ENCODE peak calls at places on chromosome 1, in six cellular contexts. One of them, this sample, is unnamed.

GRCh38 chr1:23930861-23931471 is 17.8 kb upstream of the CNR2 start:
- DNase-seq in ascending aorta: no peak
- DNase-seq in CD4-positive, alpha-beta T cell: no peak
- DNase-seq in effector memory CD4-positive, alpha-beta T cell: no peak
- DNase-seq in uterus: no peak
- DNase-seq in lung: peak; percentile 44
- DNase-seq in this sample: peak; percentile 50

GRCh38 chr1:162779043-162779442 is 11.5 kb upstream of the HSD17B7 start:
- DNase-seq in effector memory CD4-positive, alpha-beta T cell: no peak
- DNase-seq in uterus: no peak
- DNase-seq in ascending aorta: no peak
- DNase-seq in CD4-positive, alpha-beta T cell: no peak
- DNase-seq in lung: no peak
- DNase-seq in this sample: no peak

GRCh38 chr1:1058921-1059493 is 15.1 kb downstream of the RNF223 start:
- DNase-seq in CD4-positive, alpha-beta T cell: peak; percentile 26
- DNase-seq in lung: no peak
- DNase-seq in ascending aorta: no peak
- DNase-seq in effector memory CD4-positive, alpha-beta T cell: no peak
- DNase-seq in uterus: no peak
- DNase-seq in this sample: no peak

GRCh38 chr1:29542476-29543015 is 306.2 kb downstream of the PTPRU start:
- DNase-seq in uterus: no peak
- DNase-seq in lung: no peak
- DNase-seq in effector memory CD4-positive, alpha-beta T cell: no peak
- DNase-seq in CD4-positive, alpha-beta T cell: no peak
- DNase-seq in ascending aorta: no peak
- DNase-seq in this sample: peak; percentile 25

GRCh38 chr1:86972262-86972661 is 57.8 kb downstream of the HS2ST1 start:
- DNase-seq in uterus: no peak
- DNase-seq in CD4-positive, alpha-beta T cell: no peak
- DNase-seq in ascending aorta: no peak
- DNase-seq in effector memory CD4-positive, alpha-beta T cell: no peak
- DNase-seq in lung: no peak
- DNase-seq in this sample: no peak

GRCh38 chr1:151512326-151512725 is 1.1 kb downstream of the CGN start:
- DNase-seq in CD4-positive, alpha-beta T cell: no peak
- DNase-seq in uterus: no peak
- DNase-seq in effector memory CD4-positive, alpha-beta T cell: no peak
- DNase-seq in ascending aorta: no peak
- DNase-seq in lung: no peak
- DNase-seq in this sample: no peak

GRCh38 chr1:203306970-203307541 is 1.7 kb downstream of the BTG2 start:
- DNase-seq in effector memory CD4-positive, alpha-beta T cell: no peak
- DNase-seq in lung: no peak
- DNase-seq in uterus: no peak
- DNase-seq in ascending aorta: no peak
- DNase-seq in CD4-positive, alpha-beta T cell: peak; percentile 41
- DNase-seq in this sample: no peak

GRCh38 chr1:85315789-85316188 is 39.4 kb upstream of the BCL10 start:
- DNase-seq in effector memory CD4-positive, alpha-beta T cell: no peak
- DNase-seq in CD4-positive, alpha-beta T cell: no peak
- DNase-seq in uterus: no peak
- DNase-seq in ascending aorta: no peak
- DNase-seq in lung: no peak
- DNase-seq in this sample: peak; percentile 30

GRCh38 chr1:231827337-231828105 is 200.9 kb downstream of the DISC1 start:
- DNase-seq in effector memory CD4-positive, alpha-beta T cell: no peak
- DNase-seq in ascending aorta: no peak
- DNase-seq in CD4-positive, alpha-beta T cell: no peak
- DNase-seq in uterus: no peak
- DNase-seq in lung: no peak
- DNase-seq in this sample: no peak

GRCh38 chr1:52346653-52347052 is 19.4 kb downstream of the CC2D1B start:
- DNase-seq in lung: no peak
- DNase-seq in uterus: no peak
- DNase-seq in ascending aorta: no peak
- DNase-seq in effector memory CD4-positive, alpha-beta T cell: no peak
- DNase-seq in CD4-positive, alpha-beta T cell: no peak
- DNase-seq in this sample: no peak

GRCh38 chr1:107076846-107077245 is 20.4 kb downstream of the PRMT6 start:
- DNase-seq in uterus: no peak
- DNase-seq in ascending aorta: no peak
- DNase-seq in CD4-positive, alpha-beta T cell: no peak
- DNase-seq in effector memory CD4-positive, alpha-beta T cell: no peak
- DNase-seq in lung: no peak
- DNase-seq in this sample: no peak

GRCh38 chr1:8020032-8020431 is 6.1 kb downstream of the ERRFI1 start:
- DNase-seq in uterus: no peak
- DNase-seq in lung: no peak
- DNase-seq in effector memory CD4-positive, alpha-beta T cell: no peak
- DNase-seq in ascending aorta: no peak
- DNase-seq in CD4-positive, alpha-beta T cell: no peak
- DNase-seq in this sample: peak; percentile 48

GRCh38 chr1:173149887-173150286 is 57.2 kb downstream of the TNFSF4 start:
- DNase-seq in ascending aorta: no peak
- DNase-seq in effector memory CD4-positive, alpha-beta T cell: no peak
- DNase-seq in uterus: no peak
- DNase-seq in lung: peak; percentile 62
- DNase-seq in CD4-positive, alpha-beta T cell: no peak
- DNase-seq in this sample: no peak

GRCh38 chr1:12604986-12605385 is 13.0 kb downstream of the DHRS3 start:
- DNase-seq in lung: no peak
- DNase-seq in uterus: no peak
- DNase-seq in ascending aorta: no peak
- DNase-seq in effector memory CD4-positive, alpha-beta T cell: no peak
- DNase-seq in CD4-positive, alpha-beta T cell: no peak
- DNase-seq in this sample: no peak

GRCh38 chr1:6790146-6790545 is 4.9 kb downstream of the CAMTA1 start:
- DNase-seq in ascending aorta: no peak
- DNase-seq in lung: no peak
- DNase-seq in effector memory CD4-positive, alpha-beta T cell: no peak
- DNase-seq in CD4-positive, alpha-beta T cell: no peak
- DNase-seq in uterus: no peak
- DNase-seq in this sample: no peak

GRCh38 chr1:41368801-41369200 is 7.6 kb downstream of the FOXO6 start:
- DNase-seq in effector memory CD4-positive, alpha-beta T cell: no peak
- DNase-seq in ascending aorta: no peak
- DNase-seq in uterus: no peak
- DNase-seq in CD4-positive, alpha-beta T cell: no peak
- DNase-seq in lung: no peak
- DNase-seq in this sample: no peak

GRCh38 chr1:215891673-215892072 is 324.6 kb downstream of the KCTD3 start:
- DNase-seq in lung: no peak
- DNase-seq in uterus: no peak
- DNase-seq in effector memory CD4-positive, alpha-beta T cell: no peak
- DNase-seq in ascending aorta: no peak
- DNase-seq in CD4-positive, alpha-beta T cell: no peak
- DNase-seq in this sample: no peak

GRCh38 chr1:98662354-98662665 is 789 bp downstream of the SNX7 start:
- DNase-seq in ascending aorta: no peak
- DNase-seq in uterus: no peak
- DNase-seq in effector memory CD4-positive, alpha-beta T cell: no peak
- DNase-seq in lung: no peak
- DNase-seq in CD4-positive, alpha-beta T cell: no peak
- DNase-seq in this sample: no peak

GRCh38 chr1:62530516-62531154 is 66.7 kb upstream of the ANGPTL3 start:
- DNase-seq in ascending aorta: no peak
- DNase-seq in CD4-positive, alpha-beta T cell: no peak
- DNase-seq in uterus: peak; percentile 19
- DNase-seq in effector memory CD4-positive, alpha-beta T cell: no peak
- DNase-seq in lung: peak; percentile 31
- DNase-seq in this sample: no peak

GRCh38 chr1:19036049-19036546 is 79.6 kb upstream of the IFFO2 start:
- DNase-seq in ascending aorta: no peak
- DNase-seq in CD4-positive, alpha-beta T cell: no peak
- DNase-seq in effector memory CD4-positive, alpha-beta T cell: no peak
- DNase-seq in uterus: no peak
- DNase-seq in lung: no peak
- DNase-seq in this sample: peak; percentile 25

GRCh38 chr1:10059329-10059691 is 26.6 kb downstream of the UBE4B start:
- DNase-seq in ascending aorta: no peak
- DNase-seq in CD4-positive, alpha-beta T cell: no peak
- DNase-seq in uterus: no peak
- DNase-seq in effector memory CD4-positive, alpha-beta T cell: no peak
- DNase-seq in lung: no peak
- DNase-seq in this sample: no peak

GRCh38 chr1:10057744-10058294 is 25.1 kb downstream of the UBE4B start:
- DNase-seq in effector memory CD4-positive, alpha-beta T cell: no peak
- DNase-seq in uterus: no peak
- DNase-seq in lung: no peak
- DNase-seq in CD4-positive, alpha-beta T cell: no peak
- DNase-seq in ascending aorta: no peak
- DNase-seq in this sample: no peak

GRCh38 chr1:10056599-10056987 is 23.8 kb downstream of the UBE4B start:
- DNase-seq in CD4-positive, alpha-beta T cell: no peak
- DNase-seq in uterus: no peak
- DNase-seq in effector memory CD4-positive, alpha-beta T cell: no peak
- DNase-seq in lung: no peak
- DNase-seq in ascending aorta: no peak
- DNase-seq in this sample: no peak

GRCh38 chr1:10054465-10054864 is 21.7 kb downstream of the UBE4B start:
- DNase-seq in CD4-positive, alpha-beta T cell: no peak
- DNase-seq in ascending aorta: no peak
- DNase-seq in lung: no peak
- DNase-seq in effector memory CD4-positive, alpha-beta T cell: no peak
- DNase-seq in uterus: no peak
- DNase-seq in this sample: no peak

DNA sequence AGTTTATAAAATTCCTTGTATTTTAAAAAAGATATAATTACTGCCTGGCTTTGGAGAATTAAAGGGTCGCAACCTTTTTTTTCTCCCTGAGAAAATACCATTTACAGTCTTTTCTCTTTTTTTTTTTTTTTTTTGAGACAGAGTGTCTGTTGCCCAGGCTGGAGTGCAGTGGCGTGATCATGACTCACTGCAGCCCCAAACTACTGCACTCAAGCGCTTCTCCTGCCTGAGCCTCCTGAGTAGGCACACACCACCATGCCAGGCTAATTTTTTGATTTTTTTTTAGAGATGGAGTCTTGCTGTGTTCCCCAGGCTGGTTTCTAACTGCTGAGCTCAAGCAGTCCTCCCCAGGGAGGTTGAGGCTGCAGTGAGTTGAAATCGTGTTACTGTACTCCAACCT is 24.5 kb downstream of the UBE4B start:
- DNase-seq in effector memory CD4-positive, alpha-beta T cell: no peak
- DNase-seq in uterus: peak; percentile 39
- DNase-seq in CD4-positive, alpha-beta T cell: no peak
- DNase-seq in lung: no peak
- DNase-seq in ascending aorta: no peak
- DNase-seq in this sample: peak; percentile 48
- H3K27ac ChIP-seq in effector memory CD4-positive, alpha-beta T cell: no peak overlapping the region
- H3K27ac ChIP-seq in uterus: peak overlapping the region; percentile 85
- H3K27ac ChIP-seq in CD4-positive, alpha-beta T cell: no peak overlapping the region
- H3K27ac ChIP-seq in lung: no peak overlapping the region
- H3K27ac ChIP-seq in ascending aorta: peak overlapping the region; percentile 74
- H3K27ac ChIP-seq in this sample: peak overlapping the region; percentile 39

DNA sequence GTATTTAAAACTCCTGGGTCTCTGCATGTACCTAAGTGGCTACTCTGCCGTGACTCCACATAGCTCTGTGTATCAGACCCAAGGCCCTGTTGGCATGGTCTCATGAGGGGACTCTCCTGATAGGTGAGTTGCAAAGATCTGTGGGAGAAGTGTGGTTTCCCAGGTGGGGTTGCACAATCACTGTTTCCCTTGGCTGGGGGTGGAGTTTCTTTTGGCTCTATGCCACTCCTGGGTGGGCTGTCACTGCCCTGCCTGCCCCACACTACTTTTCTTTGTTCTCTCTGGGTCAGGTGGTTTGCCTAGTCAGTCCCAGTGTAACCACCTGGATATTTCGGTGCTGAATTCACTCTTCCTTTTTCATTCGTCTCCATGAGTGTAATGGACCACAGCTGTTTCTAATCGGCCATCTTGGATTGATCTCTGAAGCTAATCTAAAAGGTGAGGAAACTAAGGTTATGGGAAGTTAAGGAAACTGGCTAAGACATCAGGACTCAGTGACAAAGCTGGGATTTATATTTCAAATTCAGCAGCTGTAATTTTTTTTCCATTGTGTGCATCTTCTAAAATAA is 97.1 kb upstream of the CACYBP start:
- DNase-seq in lung: no peak
- DNase-seq in uterus: no peak
- DNase-seq in CD4-positive, alpha-beta T cell: no peak
- DNase-seq in ascending aorta: no peak
- DNase-seq in effector memory CD4-positive, alpha-beta T cell: no peak
- DNase-seq in this sample: no peak
- H3K9me3 ChIP-seq in lung: no peaks in the 10 kb centered on the region
- H3K9me3 ChIP-seq in uterus: no peaks in the 10 kb centered on the region
- H3K9me3 ChIP-seq in CD4-positive, alpha-beta T cell: peaks cover 12% of the 10 kb centered on the region
- H3K9me3 ChIP-seq in ascending aorta: no peaks in the 10 kb centered on the region
- H3K9me3 ChIP-seq in effector memory CD4-positive, alpha-beta T cell: no peaks in the 10 kb centered on the region
- H3K9me3 ChIP-seq in this sample: peaks cover 5% of the 10 kb centered on the region

GRCh38 chr1:36711480-36711879 is 228.8 kb upstream of the CSF3R start:
- DNase-seq in effector memory CD4-positive, alpha-beta T cell: no peak
- DNase-seq in CD4-positive, alpha-beta T cell: no peak
- DNase-seq in ascending aorta: no peak
- DNase-seq in uterus: no peak
- DNase-seq in lung: no peak
- DNase-seq in this sample: no peak

GRCh38 chr1:36710008-36710407 is 227.3 kb upstream of the CSF3R start:
- DNase-seq in effector memory CD4-positive, alpha-beta T cell: no peak
- DNase-seq in ascending aorta: no peak
- DNase-seq in CD4-positive, alpha-beta T cell: no peak
- DNase-seq in uterus: no peak
- DNase-seq in lung: no peak
- DNase-seq in this sample: no peak

GRCh38 chr1:36710901-36711300 is 228.2 kb upstream of the CSF3R start:
- DNase-seq in lung: no peak
- DNase-seq in effector memory CD4-positive, alpha-beta T cell: no peak
- DNase-seq in CD4-positive, alpha-beta T cell: no peak
- DNase-seq in ascending aorta: no peak
- DNase-seq in uterus: no peak
- DNase-seq in this sample: no peak

GRCh38 chr1:36708587-36708986 is 225.9 kb upstream of the CSF3R start:
- DNase-seq in CD4-positive, alpha-beta T cell: no peak
- DNase-seq in lung: no peak
- DNase-seq in ascending aorta: no peak
- DNase-seq in uterus: no peak
- DNase-seq in effector memory CD4-positive, alpha-beta T cell: no peak
- DNase-seq in this sample: no peak

DNA sequence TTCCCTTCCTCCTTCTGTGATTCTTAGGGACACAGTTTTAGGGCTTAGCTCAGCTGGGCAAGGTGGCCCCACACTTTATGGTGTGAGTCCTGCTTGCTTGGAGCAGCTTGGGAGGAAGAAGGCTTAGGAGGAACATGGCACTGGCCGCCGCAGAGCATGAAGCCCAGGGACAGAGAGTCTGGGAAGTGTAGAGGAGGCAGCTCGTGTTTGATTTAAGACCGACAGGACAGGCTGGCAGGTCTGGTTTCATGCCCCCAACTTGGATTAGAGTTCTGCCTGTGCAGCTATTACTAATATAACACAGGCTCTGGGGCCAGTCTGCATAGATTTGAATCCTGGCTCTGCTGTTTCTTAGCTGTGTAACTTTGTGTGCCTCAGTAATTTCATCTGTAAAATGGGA is 229.4 kb upstream of the CSF3R start:
- DNase-seq in uterus: no peak
- DNase-seq in ascending aorta: no peak
- DNase-seq in CD4-positive, alpha-beta T cell: no peak
- DNase-seq in effector memory CD4-positive, alpha-beta T cell: no peak
- DNase-seq in lung: no peak
- DNase-seq in this sample: no peak
- H3K27me3 ChIP-seq in uterus: peaks cover 13% of the 10 kb centered on the region
- H3K27me3 ChIP-seq in ascending aorta: no peaks in the 10 kb centered on the region
- H3K27me3 ChIP-seq in CD4-positive, alpha-beta T cell: peaks cover 41% of the 10 kb centered on the region
- H3K27me3 ChIP-seq in effector memory CD4-positive, alpha-beta T cell: no peaks in the 10 kb centered on the region
- H3K27me3 ChIP-seq in lung: no peaks in the 10 kb centered on the region
- H3K27me3 ChIP-seq in this sample: peaks cover 28% of the 10 kb centered on the region

GRCh38 chr1:36170643-36171412 is 14.9 kb downstream of the MAP7D1 start:
- DNase-seq in ascending aorta: no peak
- DNase-seq in uterus: no peak
- DNase-seq in effector memory CD4-positive, alpha-beta T cell: no peak
- DNase-seq in CD4-positive, alpha-beta T cell: no peak
- DNase-seq in lung: no peak
- DNase-seq in this sample: no peak
- H3K27ac ChIP-seq in ascending aorta: peak overlapping the region; percentile 13
- H3K27ac ChIP-seq in uterus: no peak overlapping the region
- H3K27ac ChIP-seq in effector memory CD4-positive, alpha-beta T cell: no peak overlapping the region
- H3K27ac ChIP-seq in CD4-positive, alpha-beta T cell: no peak overlapping the region
- H3K27ac ChIP-seq in lung: no peak overlapping the region
- H3K27ac ChIP-seq in this sample: no peak overlapping the region